ENCODE peak calls at places on chromosomes 11 and 22, in nine cellular contexts. D, B, U, Y, N, E, G, R and F are unnamed samples.

GRCh38 chr22:21949948-21950347 is 2.7 kb downstream of the PPM1F start:
- DNase-seq in U (no peak), Y (no peak), N (no peak), E (no peak), G (no peak), B (no peak), R (no peak), D (no peak), F (no peak)

GRCh38 chr11:95299078-95299611 is 68.1 kb upstream of the SESN3 start:
- DNase-seq in N (no peak), D (no peak), B (peak), R (no peak), G (no peak), Y (no peak), E (no peak), U (no peak), F (no peak)

GRCh38 chr11:9615031-9615451 is 41.6 kb downstream of the WEE1 start:
- DNase-seq in G (no peak), D (no peak), N (no peak), E (no peak), U (no peak), Y (no peak), B (peak), R (no peak), F (no peak)

GRCh38 chr22:50399751-50400331 is 56.7 kb downstream of the PPP6R2 start:
- DNase-seq in R (no peak), E (no peak), D (peak), U (no peak), N (peak), G (peak), B (peak), Y (peak), F (peak)

GRCh38 chr11:3169235-3169951 is 4.3 kb upstream of the OSBPL5 start:
- DNase-seq in R (no peak), D (no peak), E (peak), U (no peak), B (peak), G (peak), N (peak), Y (peak), F (no peak)

GRCh38 chr11:44916797-44917196 is 33.9 kb downstream of the TP53I11 start:
- DNase-seq in E (no peak), U (no peak), G (no peak), D (no peak), N (no peak), B (no peak), R (no peak), Y (no peak), F (no peak)

GRCh38 chr11:10382518-10382917 is 72.5 kb upstream of the AMPD3 start:
- DNase-seq in U (no peak), N (peak), D (no peak), B (no peak), E (no peak), R (no peak), G (no peak), Y (no peak), F (no peak)

GRCh38 chr11:35541621-35542375 is 16.4 kb upstream of the PAMR1 start:
- DNase-seq in D (no peak), B (no peak), R (no peak), Y (peak), E (no peak), G (no peak), N (peak), U (no peak), F (no peak)

GRCh38 chr22:36193171-36193570 is 8.4 kb downstream of the APOL4 start:
- DNase-seq in B (no peak), U (no peak), N (no peak), D (no peak), Y (no peak), E (no peak), R (no peak), G (no peak), F (no peak)